ENCODE peak calls at places on chromosomes 2 and 18, in seven cellular contexts. W is neuronal stem cell, J is mesendoderm, I is IMR-90, C is H9, P is H1, N is mesenchymal stem cell. Q is an unnamed sample.

GRCh38 chr18:12121175-12122095 is 27.8 kb downstream of the ANKRD62 start:
- DNase-seq in J (peak; percentile 77), P (no peak), I (peak; percentile 1), C (peak; percentile 65), W (no peak), N (peak; percentile 24), Q (peak; percentile 28)

GRCh38 chr2:6103949-6104348 is 411.8 kb downstream of the SOX11 start:
- DNase-seq in J (peak; percentile 67), C (peak; percentile 47), I (no peak), P (no peak), W (no peak), N (no peak), Q (no peak)

GRCh38 chr2:23606968-23607367 is 222.0 kb downstream of the KLHL29 start:
- DNase-seq in P (no peak), J (no peak), C (no peak), W (no peak), I (peak; percentile 82), N (peak; percentile 78), Q (peak; percentile 85)

GRCh38 chr2:85668857-85669142 is 801 bp upstream of the SFTPB start:
- DNase-seq in I (no peak), P (no peak), N (no peak), C (no peak), W (no peak), J (no peak), Q (no peak)

GRCh38 chr2:229417906-229418305 is 146.8 kb upstream of the PID1 start:
- DNase-seq in J (peak; percentile 63), I (no peak), N (no peak), P (no peak), C (peak; percentile 56), W (peak; percentile 21), Q (no peak)

GRCh38 chr2:64485961-64486360 is 32.0 kb downstream of the LGALSL start:
- DNase-seq in N (peak; percentile 17), I (no peak), C (no peak), J (no peak), W (no peak), P (no peak), Q (no peak)

GRCh38 chr2:11387100-11387390 is 42.6 kb upstream of the ROCK2 start:
- DNase-seq in P (no peak), I (no peak), C (no peak), W (no peak), J (no peak), N (peak; percentile 43), Q (no peak)

GRCh38 chr2:22904126-22904684 is 480.8 kb upstream of the KLHL29 start:
- DNase-seq in W (peak; percentile 47), J (peak; percentile 62), N (no peak), P (peak; percentile 10), I (no peak), C (peak; percentile 67), Q (peak; percentile 49)

GRCh38 chr2:196140213-196140612 is 31.2 kb downstream of the STK17B start:
- DNase-seq in P (no peak), W (no peak), J (no peak), N (no peak), I (no peak), C (no peak), Q (no peak)

GRCh38 chr2:225993430-225993829 is 593.9 kb downstream of the NYAP2 start:
- DNase-seq in N (peak; percentile 33), I (peak; percentile 78), C (no peak), W (no peak), P (no peak), J (no peak), Q (no peak)

GRCh38 chr2:181784556-181784955 is 104.2 kb upstream of the NEUROD1 start:
- DNase-seq in N (peak; percentile 47), I (peak; percentile 68), P (no peak), C (no peak), W (no peak), J (no peak), Q (no peak)

GRCh38 chr2:44549099-44549471 is 187.3 kb downstream of the CAMKMT start:
- DNase-seq in C (no peak), W (no peak), P (no peak), N (peak; percentile 67), I (peak; percentile 78), J (peak; percentile 74), Q (peak; percentile 49)

DNA sequence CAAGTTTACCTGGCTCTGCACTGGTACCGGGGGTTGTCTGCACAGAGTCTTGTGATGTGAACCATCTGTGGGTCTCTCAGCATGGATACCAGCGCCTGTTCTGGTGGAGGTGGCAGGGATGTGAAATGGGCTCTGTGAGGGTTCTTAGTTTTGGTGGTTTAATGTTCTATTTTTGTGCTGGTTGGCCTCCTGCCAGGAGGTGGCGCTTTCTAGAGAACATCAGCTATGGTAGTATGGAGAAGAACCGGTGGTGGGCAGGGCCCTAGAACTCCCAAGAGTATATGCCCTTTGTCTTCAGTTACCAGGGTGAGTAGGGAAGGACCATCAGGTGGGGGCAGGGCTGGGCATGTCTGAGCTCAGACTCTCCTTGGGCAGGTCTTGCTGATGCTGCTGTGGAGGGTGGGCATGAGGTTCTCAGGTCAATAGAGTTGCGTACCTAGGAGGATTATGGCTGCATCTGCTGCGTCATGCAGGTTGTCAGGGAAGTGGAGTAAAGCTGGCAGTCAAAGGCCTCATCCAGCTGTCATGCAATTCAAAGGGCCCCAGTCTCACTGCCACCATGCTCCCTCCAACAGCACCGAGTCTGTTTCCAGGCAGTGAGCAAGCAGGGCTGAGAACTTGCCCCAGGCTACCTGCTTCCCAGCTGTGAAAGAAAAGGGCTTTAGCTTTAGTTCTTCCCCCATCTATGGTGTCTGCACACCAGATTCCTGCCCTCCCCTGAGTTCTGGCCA is 278.0 kb downstream of the METTL4 start:
- DNase-seq in P (no peak), N (no peak), I (no peak), J (peak; percentile 32), C (no peak), W (no peak), Q (peak; percentile 19)
- H3K18ac ChIP-seq in P (no peak overlapping the region), N (no peak overlapping the region), I (no peak overlapping the region), J (no peak overlapping the region), C (no peak overlapping the region), W (no peak overlapping the region), Q (no peak overlapping the region)

GRCh38 chr2:10306901-10307463 is 4.3 kb downstream of the HPCAL1 start:
- DNase-seq in W (no peak), J (no peak), I (no peak), P (no peak), N (no peak), C (no peak), Q (no peak)
- H3K18ac ChIP-seq in W (no peak overlapping the region), J (no peak overlapping the region), I (no peak overlapping the region), P (no peak overlapping the region), N (no peak overlapping the region), C (no peak overlapping the region), Q (no peak overlapping the region)

DNA sequence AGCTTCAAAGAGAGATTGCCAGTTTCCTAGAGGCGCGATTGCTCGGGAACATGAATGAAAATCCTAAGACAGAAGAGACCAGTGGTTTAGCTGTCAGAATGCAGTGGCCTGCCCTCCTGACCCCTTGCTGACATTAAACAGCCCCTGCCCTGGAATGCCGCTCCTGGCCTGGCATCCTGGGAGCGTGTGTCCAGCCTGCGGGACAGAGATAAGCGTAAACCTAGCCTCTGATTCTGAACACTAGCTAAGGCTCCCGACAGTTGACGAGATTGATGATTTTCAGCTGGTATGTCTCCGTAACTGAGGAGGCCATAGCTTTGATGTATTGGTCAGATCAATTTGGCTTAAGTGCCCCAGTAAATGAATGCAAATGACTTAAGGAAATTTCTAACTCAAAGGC is 142.3 kb upstream of the L3MBTL4 start:
- DNase-seq in J (peak; percentile 40), N (peak; percentile 23), C (peak; percentile 67), W (peak; percentile 33), I (no peak), P (no peak), Q (peak; percentile 33)
- H3K18ac ChIP-seq in J (peak overlapping the region; percentile 43), N (no peak overlapping the region), C (no peak overlapping the region), W (no peak overlapping the region), I (no peak overlapping the region), P (no peak overlapping the region), Q (no peak overlapping the region)

GRCh38 chr2:190869721-190870120 is 10.9 kb upstream of the GLS start:
- DNase-seq in P (no peak), C (no peak), I (no peak), N (no peak), W (no peak), J (peak; percentile 79), Q (no peak)
- H3K18ac ChIP-seq in P (no peak overlapping the region), C (no peak overlapping the region), I (no peak overlapping the region), N (no peak overlapping the region), W (no peak overlapping the region), J (no peak overlapping the region), Q (no peak overlapping the region)

GRCh38 chr2:120985997-120986651 is 250.5 kb downstream of the GLI2 start:
- DNase-seq in I (no peak), N (no peak), P (no peak), W (no peak), J (no peak), C (no peak), Q (no peak)
- H3K18ac ChIP-seq in I (no peak overlapping the region), N (no peak overlapping the region), P (no peak overlapping the region), W (no peak overlapping the region), J (no peak overlapping the region), C (no peak overlapping the region), Q (no peak overlapping the region)

GRCh38 chr2:96449174-96449573 is 56.0 kb downstream of the NEURL3 start:
- DNase-seq in N (no peak), P (no peak), J (no peak), W (no peak), C (no peak), I (no peak), Q (no peak)
- H3K18ac ChIP-seq in N (no peak overlapping the region), P (no peak overlapping the region), J (no peak overlapping the region), W (no peak overlapping the region), C (no peak overlapping the region), I (no peak overlapping the region), Q (no peak overlapping the region)

DNA sequence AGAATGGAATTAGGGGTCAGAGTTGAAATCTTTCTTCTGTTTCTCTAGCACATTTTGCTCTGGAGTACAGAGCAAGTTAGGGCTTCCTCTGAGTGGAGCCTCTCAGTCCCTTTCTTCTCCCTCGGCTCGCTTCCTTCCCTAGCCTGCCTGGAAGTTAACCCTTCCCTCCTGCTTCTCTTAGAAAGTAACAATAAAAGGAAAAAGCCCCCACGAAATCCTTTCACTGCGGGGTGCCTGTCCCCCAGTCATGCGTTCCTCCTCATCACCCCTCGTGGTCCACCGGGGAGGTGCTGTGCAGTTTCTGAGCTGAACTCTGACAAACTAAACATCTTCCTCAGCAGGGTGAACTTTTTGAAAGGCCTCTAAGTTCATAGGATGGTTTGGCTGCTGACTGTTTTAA is 2.0 kb downstream of the IGFBP2 start:
- DNase-seq in C (no peak), W (peak; percentile 47), N (peak; percentile 41), P (no peak), J (peak; percentile 37), I (no peak), Q (no peak)
- H3K18ac ChIP-seq in C (no peak overlapping the region), W (peak overlapping the region; percentile 81), N (peak overlapping the region; percentile 46), P (peak overlapping the region; percentile 87), J (peak overlapping the region; percentile 91), I (no peak overlapping the region), Q (peak overlapping the region; percentile 58)

GRCh38 chr18:33630476-33630875 is 52.5 kb downstream of the ASXL3 start:
- DNase-seq in C (no peak), W (no peak), N (no peak), I (no peak), J (no peak), P (no peak), Q (no peak)
- H3K18ac ChIP-seq in C (no peak overlapping the region), W (no peak overlapping the region), N (no peak overlapping the region), I (no peak overlapping the region), J (no peak overlapping the region), P (no peak overlapping the region), Q (no peak overlapping the region)

Q was measured in trophoblast cell.